ENCODE peak calls at places on chromosomes 1 and 21, in eight cellular contexts. C is aorta, X is lung, P is fibroblast of pulmonary artery, T is PC-9, I is HFF-Myc, Q is upper lobe of right lung, F is MM.1S. D is an unnamed sample.

GRCh38 chr1:147577033-147577773 is 35.9 kb downstream of the BCL9 start:
- DNase-seq in I (no peak), C (no peak), T (no peak), X (no peak), F (no peak), P (no peak), Q (no peak), D (no peak)

GRCh38 chr1:151972533-151973270 is 21.0 kb downstream of the S100A10 start:
- DNase-seq in P (peak; percentile 69), C (no peak), X (no peak), Q (no peak), F (no peak), I (peak; percentile 76), T (peak; percentile 55), D (no peak)

GRCh38 chr1:46705408-46705807 is 13.5 kb downstream of the EFCAB14 start:
- DNase-seq in C (no peak), P (no peak), X (no peak), I (no peak), Q (no peak), T (no peak), F (no peak), D (no peak)

GRCh38 chr1:158893654-158894053 is 37.7 kb upstream of the PYHIN1 start:
- DNase-seq in C (no peak), X (no peak), I (no peak), F (no peak), T (no peak), Q (no peak), P (no peak), D (no peak)

GRCh38 chr21:29436143-29436542 is 137.4 kb downstream of the BACH1 start:
- DNase-seq in I (no peak), C (no peak), T (no peak), F (no peak), Q (no peak), P (peak; percentile 81), X (no peak), D (no peak)

GRCh38 chr1:217881607-217882332 is 250.6 kb downstream of the SPATA17 start:
- DNase-seq in I (no peak), P (no peak), F (no peak), Q (no peak), X (no peak), T (no peak), C (no peak), D (no peak)

GRCh38 chr1:17596651-17597509 is 57.4 kb downstream of the ARHGEF10L start:
- DNase-seq in P (no peak), T (no peak), I (no peak), Q (peak; percentile 61), C (no peak), F (no peak), X (no peak), D (no peak)

GRCh38 chr21:17089121-17089520 is 423.7 kb upstream of the CXADR start:
- DNase-seq in F (no peak), T (no peak), P (no peak), X (no peak), Q (no peak), I (no peak), C (no peak), D (no peak)

GRCh38 chr1:152912900-152913299 is 4.6 kb downstream of the IVL start:
- DNase-seq in F (no peak), X (no peak), Q (no peak), P (no peak), T (no peak), I (no peak), C (no peak), D (peak; percentile 82)

GRCh38 chr1:119987112-119987511 is 82.3 kb downstream of the NOTCH2 start:
- DNase-seq in Q (no peak), T (peak; percentile 7), F (no peak), X (no peak), C (no peak), P (peak; percentile 92), I (peak; percentile 41), D (no peak)

GRCh38 chr1:88892146-88892877 is 945 bp upstream of the GTF2B start:
- DNase-seq in T (peak; percentile 48), F (peak; percentile 16), I (no peak), P (peak; percentile 52), C (no peak), Q (no peak), X (no peak), D (no peak)

GRCh38 chr1:170790651-170791071 is 126.7 kb downstream of the PRRX1 start:
- DNase-seq in Q (no peak), C (no peak), X (no peak), P (peak; percentile 16), I (no peak), F (no peak), T (no peak), D (no peak)

GRCh38 chr1:183069562-183070216 is 46.5 kb downstream of the LAMC1 start:
- DNase-seq in X (peak; percentile 69), I (no peak), T (no peak), F (no peak), P (no peak), C (no peak), Q (no peak), D (no peak)

GRCh38 chr1:156684227-156684782 is 7.1 kb upstream of the NES start:
- DNase-seq in F (no peak), I (no peak), C (no peak), P (no peak), Q (no peak), T (no peak), X (no peak), D (peak; percentile 62)

GRCh38 chr21:44849616-44850130 is 23.8 kb downstream of the PTTG1IP start:
- DNase-seq in T (no peak), P (no peak), F (no peak), C (no peak), X (no peak), Q (peak; percentile 35), I (no peak), D (no peak)

GRCh38 chr1:170807432-170807831 is 127.9 kb upstream of the MROH9 start:
- DNase-seq in Q (no peak), C (no peak), I (no peak), T (no peak), F (no peak), X (no peak), P (peak; percentile 76), D (peak; percentile 11)

GRCh38 chr1:1573843-1574720 is 581 bp downstream of the SSU72 start:
- DNase-seq in T (no peak), F (peak; percentile 20), I (no peak), C (peak; percentile 89), P (peak; percentile 72), Q (peak; percentile 86), X (peak; percentile 59), D (no peak)

GRCh38 chr1:112866151-112866550 is 89.8 kb downstream of the SLC16A1 start:
- DNase-seq in P (peak; percentile 75), T (peak; percentile 60), Q (no peak), I (no peak), F (no peak), C (peak; percentile 8), X (no peak), D (peak; percentile 30)

GRCh38 chr1:153688736-153689328 is 10.3 kb downstream of the NPR1 start:
- DNase-seq in I (no peak), F (no peak), X (no peak), P (no peak), C (no peak), Q (no peak), T (no peak), D (no peak)

GRCh38 chr21:45574081-45574501 is 31.9 kb upstream of the SLC19A1 start:
- DNase-seq in C (peak; percentile 55), X (no peak), I (no peak), Q (peak; percentile 59), P (no peak), T (no peak), F (no peak), D (no peak)

GRCh38 chr1:248703674-248704073 is 1.1 kb upstream of the OR14I1 start:
- DNase-seq in T (no peak), C (no peak), X (no peak), Q (no peak), F (peak; percentile 19), P (no peak), I (no peak), D (no peak)

GRCh38 chr1:65009724-65010420 is 43.5 kb upstream of the JAK1 start:
- DNase-seq in Q (no peak), X (no peak), P (no peak), I (no peak), T (no peak), C (no peak), F (no peak), D (no peak)

GRCh38 chr1:216903389-216903754 is 180.1 kb upstream of the ESRRG start:
- DNase-seq in F (no peak), C (no peak), X (no peak), T (no peak), I (no peak), P (peak; percentile 46), Q (no peak), D (peak; percentile 90)

GRCh38 chr1:52919720-52920199 is 1.8 kb downstream of the ECHDC2 start:
- DNase-seq in T (no peak), Q (no peak), X (no peak), P (no peak), F (no peak), C (no peak), I (no peak), D (no peak)
- H3K4me3 ChIP-seq in T (no peak overlapping the region), Q (no peak overlapping the region), X (no peak overlapping the region), P (no peak overlapping the region), F (no peak overlapping the region), C (no peak overlapping the region), I (no peak overlapping the region), D (no peak overlapping the region)

DNA sequence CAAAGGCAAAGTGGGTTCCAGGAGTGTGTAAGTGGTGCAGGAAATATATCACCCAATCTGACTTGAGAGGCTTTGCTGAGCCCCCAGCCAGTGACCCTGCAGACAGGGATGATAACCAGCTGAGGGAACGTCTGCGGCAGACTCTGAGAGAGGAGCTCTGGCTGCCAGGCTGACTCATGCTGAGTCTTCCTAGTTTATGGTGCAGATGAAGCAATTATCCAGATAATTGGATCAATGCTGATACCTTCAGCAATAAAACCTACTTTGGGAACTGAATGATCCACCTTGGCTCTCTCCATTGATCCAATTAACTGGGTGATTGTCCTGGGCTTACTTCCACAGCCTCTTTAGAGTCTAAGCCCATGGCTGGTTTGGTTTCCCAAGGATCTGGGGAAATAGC is 7.3 kb downstream of the C8B start:
- DNase-seq in C (no peak), P (no peak), I (no peak), X (no peak), T (no peak), F (no peak), Q (no peak), D (no peak)
- H3K4me3 ChIP-seq in C (no peak overlapping the region), P (no peak overlapping the region), I (no peak overlapping the region), X (no peak overlapping the region), T (no peak overlapping the region), F (no peak overlapping the region), Q (no peak overlapping the region), D (no peak overlapping the region)

GRCh38 chr21:38434913-38435533 is 63.3 kb downstream of the ERG start:
- DNase-seq in T (no peak), C (no peak), Q (no peak), P (peak; percentile 56), I (no peak), F (no peak), X (no peak), D (no peak)
- H3K4me3 ChIP-seq in T (no peak overlapping the region), C (no peak overlapping the region), Q (no peak overlapping the region), P (no peak overlapping the region), I (no peak overlapping the region), F (peak overlapping the region; percentile 17), X (no peak overlapping the region), D (no peak overlapping the region)

DNA sequence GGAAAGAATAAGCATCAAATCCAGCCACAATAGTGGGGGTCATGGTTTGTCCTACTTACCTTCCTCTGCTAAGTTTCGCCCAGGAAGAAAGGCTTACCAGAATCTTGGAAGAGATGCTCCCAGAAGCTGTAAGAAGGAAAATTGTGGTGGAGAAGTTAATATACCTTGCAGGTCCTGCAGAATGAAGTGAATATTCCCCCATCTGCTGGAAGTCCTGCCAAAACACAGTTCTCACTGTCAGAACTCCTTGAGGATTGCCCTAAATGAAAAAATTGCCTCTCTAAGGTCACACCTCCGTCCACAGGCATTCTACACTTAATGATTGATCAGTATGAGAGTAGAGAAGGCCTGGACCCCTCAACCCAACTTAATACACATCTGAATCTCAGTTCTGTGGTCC is 78.4 kb upstream of the RGS21 start:
- DNase-seq in T (no peak), Q (no peak), F (no peak), X (no peak), I (no peak), C (no peak), P (no peak), D (no peak)
- H3K4me3 ChIP-seq in T (no peak overlapping the region), Q (no peak overlapping the region), F (no peak overlapping the region), X (no peak overlapping the region), I (no peak overlapping the region), C (no peak overlapping the region), P (no peak overlapping the region), D (no peak overlapping the region)

D was measured in keratinocyte.